ENCODE peak calls at places on chromosome 1, in four cellular contexts. H is cardiac fibroblast, M is cardiac muscle cell, U is mucosa of descending colon. I is an unnamed sample.

GRCh38 chr1:235940282-235940681 is 73.6 kb upstream of the LYST start:
- DNase-seq in H (no peak), M (no peak), U (no peak), I (no peak)

GRCh38 chr1:197948926-197949899 is 32.0 kb downstream of the LHX9 start:
- DNase-seq in H (no peak), M (no peak), U (no peak), I (no peak)

GRCh38 chr1:185808675-185809074 is 74.5 kb downstream of the HMCN1 start:
- DNase-seq in H (no peak), M (no peak), U (no peak), I (no peak)

GRCh38 chr1:193325042-193325441 is 138.6 kb upstream of the B3GALT2 start:
- DNase-seq in H (no peak), M (no peak), U (no peak), I (no peak)

GRCh38 chr1:145706282-145706681 is 886 bp downstream of the PDZK1 start:
- DNase-seq in H (no peak), M (no peak), U (no peak), I (no peak)

GRCh38 chr1:183074215-183074614 is 51.0 kb downstream of the LAMC1 start:
- DNase-seq in H (no peak), M (no peak), U (no peak), I (no peak)

GRCh38 chr1:197692965-197693364 is 82.3 kb downstream of the DENND1B start:
- DNase-seq in H (peak; percentile 43), M (peak; percentile 27), U (no peak), I (no peak)

GRCh38 chr1:27682351-27682944 is 10.5 kb upstream of the IFI6 start:
- DNase-seq in H (no peak), M (no peak), U (no peak), I (no peak)

GRCh38 chr1:59107916-59108315 is 189.0 kb upstream of the FGGY start:
- DNase-seq in H (no peak), M (no peak), U (no peak), I (peak; percentile 29)

GRCh38 chr1:240169188-240169587 is 77.5 kb downstream of the FMN2 start:
- DNase-seq in H (no peak), M (no peak), U (no peak), I (no peak)

GRCh38 chr1:240170245-240170644 is 78.6 kb downstream of the FMN2 start:
- DNase-seq in H (no peak), M (no peak), U (no peak), I (no peak)

GRCh38 chr1:240173836-240174235 is 82.2 kb downstream of the FMN2 start:
- DNase-seq in H (no peak), M (no peak), U (no peak), I (no peak)

GRCh38 chr1:240171907-240172306 is 80.2 kb downstream of the FMN2 start:
- DNase-seq in H (no peak), M (no peak), U (no peak), I (no peak)

DNA sequence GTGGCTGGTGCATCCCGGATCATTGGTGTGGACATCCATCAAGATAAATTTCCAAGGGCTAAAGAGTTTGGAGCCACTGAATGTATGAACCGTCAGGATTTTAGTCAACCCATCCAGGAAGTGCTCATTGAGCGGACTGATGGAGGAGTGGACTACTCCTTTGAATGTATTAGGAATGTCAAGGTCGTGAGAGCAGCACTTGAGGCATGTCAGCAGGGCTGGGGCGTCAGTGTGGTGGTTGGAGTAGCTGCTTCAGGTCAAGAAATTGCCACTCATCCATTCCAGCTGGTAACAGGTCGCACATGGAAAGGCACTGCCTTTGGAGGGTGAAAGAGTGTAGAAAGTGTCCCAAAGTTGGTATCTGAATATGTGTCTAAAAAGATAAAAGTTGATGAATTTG is 79.1 kb downstream of the FMN2 start:
- DNase-seq in H (no peak), M (no peak), U (no peak), I (no peak)
- TF ChIP-seq CTCF in H (no peak), M (no peak), U (no peak), I (no peak)

DNA sequence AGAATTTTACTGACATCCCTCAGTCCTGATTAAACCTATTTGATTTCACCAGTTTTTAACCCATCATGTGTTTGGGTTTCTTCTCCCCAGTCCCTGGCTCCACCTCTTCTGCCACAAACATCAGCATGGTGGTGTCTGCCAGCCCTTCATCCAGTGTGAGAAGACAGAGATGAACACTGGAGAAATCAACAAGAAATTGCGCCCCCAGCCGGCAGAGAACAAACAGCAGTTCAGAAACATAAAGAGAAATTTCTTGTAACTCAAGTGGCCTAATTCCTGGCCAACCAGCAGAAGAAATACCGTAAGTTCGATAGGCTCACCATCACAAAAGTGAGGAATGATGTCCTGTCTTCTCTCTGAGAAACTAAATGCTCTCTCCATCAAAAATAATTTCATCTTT is 18.3 kb downstream of the S100A11 start:
- DNase-seq in H (no peak), M (peak; percentile 25), U (no peak), I (peak; percentile 46)
- TF ChIP-seq CTCF in H (peak; percentile 40), M (peak; percentile 31), U (no peak), I (peak; percentile 55)

DNA sequence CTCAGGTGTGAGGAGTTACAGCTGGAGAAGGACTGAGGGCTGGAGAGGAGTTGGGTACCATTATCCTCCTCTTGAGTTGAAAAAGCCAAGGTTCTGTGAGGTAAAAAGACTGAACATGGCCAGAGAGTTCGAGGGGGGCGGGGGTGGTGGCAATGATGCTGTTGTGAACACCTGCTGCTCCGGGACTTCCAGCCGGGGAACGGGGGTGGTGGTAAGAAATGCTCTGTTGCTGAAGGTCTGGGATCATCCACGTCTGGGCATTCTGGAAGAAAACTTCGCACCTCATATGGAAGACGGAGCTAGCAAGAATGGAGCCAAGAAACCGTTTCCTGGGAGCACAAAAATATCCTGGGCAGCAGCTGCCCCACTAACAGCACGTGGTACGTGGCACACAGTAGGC is 20.1 kb upstream of the ALPL start:
- DNase-seq in H (no peak), M (no peak), U (no peak), I (no peak)
- TF ChIP-seq CTCF in H (no peak), M (no peak), U (no peak), I (no peak)

GRCh38 chr1:240611619-240612490 is at the start of gene GREM2:
- DNase-seq in H (peak; percentile 64), M (peak; percentile 58), U (peak; percentile 76), I (peak; percentile 74)

GRCh38 chr1:240611228-240611618 is 732 bp downstream of the GREM2 start:
- DNase-seq in H (no peak), M (no peak), U (no peak), I (no peak)

GRCh38 chr1:240609527-240610060 is 2.4 kb downstream of the GREM2 start:
- DNase-seq in H (no peak), M (no peak), U (no peak), I (no peak)

GRCh38 chr1:240607006-240607405 is 4.9 kb downstream of the GREM2 start:
- DNase-seq in H (no peak), M (no peak), U (no peak), I (no peak)

GRCh38 chr1:240608707-240609106 is 3.2 kb downstream of the GREM2 start:
- DNase-seq in H (no peak), M (no peak), U (no peak), I (no peak)
- TF ChIP-seq CTCF in H (no peak), M (peak; percentile 20), U (no peak), I (peak; percentile 32)

GRCh38 chr1:154749078-154749760 is 120.9 kb downstream of the KCNN3 start:
- DNase-seq in H (peak; percentile 68), M (peak; percentile 69), U (no peak), I (no peak)
- TF ChIP-seq CTCF in H (peak; percentile 57), M (peak; percentile 45), U (no peak), I (no peak)

DNA sequence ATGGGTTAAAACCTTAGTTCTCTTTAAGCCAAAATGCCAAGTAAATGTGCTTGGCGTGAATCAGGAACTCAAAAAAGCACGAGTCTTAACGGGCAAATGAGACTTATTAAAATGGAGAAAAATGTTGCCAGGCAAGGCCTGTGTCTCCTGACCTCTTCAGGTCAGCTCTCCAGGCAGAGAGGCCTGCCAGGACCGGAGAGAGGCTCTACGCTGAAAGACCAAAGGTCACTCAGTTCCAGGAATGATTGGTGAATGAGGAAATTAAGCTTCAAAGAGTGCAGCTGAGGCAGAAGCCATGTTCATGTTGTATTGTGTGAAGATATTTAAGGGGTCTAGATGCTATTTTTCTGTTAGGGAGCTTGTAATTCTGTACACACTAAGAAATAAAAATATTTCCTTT is 66.6 kb downstream of the SPAG17 start:
- DNase-seq in H (peak; percentile 7), M (no peak), U (peak; percentile 30), I (no peak)
- TF ChIP-seq CTCF in H (no peak), M (no peak), U (no peak), I (no peak)

GRCh38 chr1:46543761-46544560 is 7.5 kb downstream of the KNCN start:
- DNase-seq in H (no peak), M (no peak), U (peak; percentile 14), I (peak; percentile 36)

GRCh38 chr1:46547481-46548383 is 3.7 kb downstream of the KNCN start:
- DNase-seq in H (peak; percentile 72), M (peak; percentile 70), U (peak; percentile 14), I (peak; percentile 13)

GRCh38 chr1:46544561-46545240 is 6.7 kb downstream of the KNCN start:
- DNase-seq in H (no peak), M (no peak), U (peak; percentile 2), I (no peak)

GRCh38 chr1:46546210-46546609 is 5.2 kb downstream of the KNCN start:
- DNase-seq in H (no peak), M (no peak), U (no peak), I (peak; percentile 4)

DNA sequence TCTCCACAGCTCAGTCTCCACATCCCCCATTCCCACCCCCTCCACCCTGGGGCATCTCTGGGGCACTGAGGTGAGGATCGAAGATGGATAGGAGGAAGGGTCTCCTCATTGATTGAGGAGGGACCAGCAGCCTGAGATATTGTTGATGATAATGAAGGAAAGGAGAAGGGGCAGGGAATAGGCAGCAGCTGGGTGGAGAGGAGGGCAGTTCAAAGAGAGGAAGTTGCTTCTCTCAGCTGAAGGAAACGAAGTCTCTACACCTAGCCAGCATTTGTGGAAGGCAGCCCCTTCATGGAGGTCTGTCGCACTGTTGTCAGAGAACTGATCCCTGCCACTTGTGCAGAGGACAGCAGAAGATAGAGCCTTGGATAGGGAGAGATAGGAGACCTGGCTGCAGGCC is 5.7 kb downstream of the KNCN start:
- DNase-seq in H (no peak), M (no peak), U (peak; percentile 14), I (no peak)
- TF ChIP-seq CTCF in H (no peak), M (no peak), U (no peak), I (no peak)

GRCh38 chr1:16913866-16914662 is 7.7 kb upstream of the CROCC start:
- DNase-seq in H (peak; percentile 98), M (peak; percentile 99), U (peak; percentile 99), I (peak; percentile 98)
- TF ChIP-seq CTCF in H (no peak), M (peak; percentile 10), U (no peak), I (peak; percentile 12)

I was measured in glutamatergic neuron.